ENCODE peak calls at places on chromosomes 5 and 9, in ten cellular contexts. N is left ventricle myocardium inferior, B is cardiac muscle cell, S is A549, P is neural progenitor cell, K is upper lobe of right lung, C is MCF 10A, H is heart left ventricle, I is brain microvascular endothelial cell, L is RWPE1. F is an unnamed sample.

GRCh38 chr5:111855356-111855755 is 98.4 kb upstream of the NREP start:
- DNase-seq in N (no peak), B (peak), S (no peak), P (peak), K (no peak), C (no peak), H (no peak), I (no peak), L (no peak), F (no peak)

GRCh38 chr5:153159611-153160010 is 330.9 kb upstream of the GRIA1 start:
- DNase-seq in N (no peak), B (no peak), S (no peak), P (no peak), K (no peak), C (peak), H (no peak), I (peak), L (peak), F (no peak)

GRCh38 chr9:109277451-109277850 is 43.4 kb downstream of the EPB41L4B start:
- DNase-seq in N (peak), B (no peak), S (no peak), P (no peak), K (no peak), C (no peak), H (no peak), I (no peak), L (peak), F (no peak)

GRCh38 chr5:9350301-9350797 is 195.5 kb downstream of the SEMA5A start:
- DNase-seq in N (no peak), B (no peak), S (no peak), P (no peak), K (no peak), C (peak), H (no peak), I (no peak), L (no peak), F (no peak)

GRCh38 chr9:120715331-120715924 is 1.2 kb upstream of the MEGF9 start:
- DNase-seq in N (peak), B (no peak), S (peak), P (peak), K (no peak), C (no peak), H (no peak), I (peak), L (no peak), F (no peak)

GRCh38 chr5:169906745-169907649 is 73.3 kb downstream of the INSYN2B start:
- DNase-seq in N (no peak), B (no peak), S (no peak), P (no peak), K (no peak), C (no peak), H (no peak), I (no peak), L (no peak), F (no peak)

GRCh38 chr5:15009420-15009819 is 137.8 kb upstream of the ANKH start:
- DNase-seq in N (no peak), B (no peak), S (peak), P (no peak), K (no peak), C (peak), H (no peak), I (peak), L (peak), F (peak)

GRCh38 chr5:148873120-148873519 is 46.7 kb downstream of the ADRB2 start:
- DNase-seq in N (no peak), B (no peak), S (no peak), P (no peak), K (no peak), C (no peak), H (no peak), I (no peak), L (no peak), F (no peak)

GRCh38 chr5:104843822-104844221 is 1281.2 kb upstream of the NUDT12 start:
- DNase-seq in N (no peak), B (no peak), S (no peak), P (no peak), K (no peak), C (no peak), H (no peak), I (no peak), L (no peak), F (no peak)

GRCh38 chr9:75974006-75974766 is 83.7 kb downstream of the PCSK5 start:
- DNase-seq in N (no peak), B (no peak), S (no peak), P (no peak), K (no peak), C (no peak), H (no peak), I (no peak), L (no peak), F (peak)

GRCh38 chr9:133600747-133601146 is 8.4 kb downstream of the FAM163B start:
- DNase-seq in N (no peak), B (no peak), S (no peak), P (no peak), K (no peak), C (no peak), H (no peak), I (no peak), L (no peak), F (no peak)

DNA sequence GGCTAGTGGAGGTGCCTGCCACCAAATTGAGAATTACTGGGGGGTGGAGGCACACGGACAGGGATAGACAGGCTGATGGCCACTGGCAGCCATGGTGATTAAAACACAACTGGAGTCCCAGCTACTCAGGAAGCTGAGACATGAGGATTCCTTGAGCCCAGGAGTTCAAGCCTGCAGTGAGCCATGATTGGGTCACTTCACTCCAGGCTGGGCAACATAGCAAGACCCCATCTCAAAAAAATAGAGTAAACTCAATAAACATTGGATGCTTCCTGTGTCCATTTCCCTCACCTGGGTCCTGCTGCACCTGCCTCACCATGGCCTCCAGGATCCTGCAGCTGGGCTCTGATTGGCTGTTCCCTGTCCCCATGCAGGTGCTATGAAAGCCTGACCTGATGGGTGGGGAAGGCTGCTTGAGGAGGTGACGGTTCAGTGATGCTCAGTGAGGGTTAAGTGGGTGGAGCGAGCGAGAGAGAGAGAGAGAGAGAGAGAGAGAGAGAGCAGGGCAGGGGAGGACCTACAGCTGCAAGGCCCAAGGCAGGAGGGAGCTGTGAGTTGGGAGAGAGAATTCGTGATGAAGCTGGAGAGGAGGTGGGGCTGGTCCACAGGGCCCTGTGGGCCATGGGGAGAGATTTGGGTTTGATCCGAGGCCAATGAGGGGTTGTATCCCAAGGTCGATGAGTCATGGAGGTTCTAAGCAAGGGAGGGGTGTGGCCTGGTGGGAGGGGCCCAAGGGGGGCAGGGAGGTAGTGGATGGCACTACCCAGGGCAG is 36.7 kb upstream of the FUBP3 start:
- DNase-seq in N (no peak), B (no peak), S (peak), P (no peak), K (no peak), C (peak), H (no peak), I (no peak), L (peak), F (no peak)
- TF ChIP-seq CTCF in N (no peak), B (no peak), S (no peak), P (no peak), K (no peak), C (no peak), H (no peak), I (no peak), L (no peak), F (no peak)

GRCh38 chr5:126101901-126102300 is 321.3 kb upstream of the GRAMD2B start:
- DNase-seq in N (no peak), B (no peak), S (no peak), P (no peak), K (no peak), C (no peak), H (no peak), I (no peak), L (no peak), F (peak)

GRCh38 chr5:126103050-126103449 is 320.2 kb upstream of the GRAMD2B start:
- DNase-seq in N (no peak), B (no peak), S (no peak), P (no peak), K (no peak), C (no peak), H (no peak), I (no peak), L (no peak), F (no peak)

GRCh38 chr5:126099077-126099476 is 324.1 kb upstream of the GRAMD2B start:
- DNase-seq in N (no peak), B (no peak), S (no peak), P (no peak), K (no peak), C (no peak), H (no peak), I (no peak), L (no peak), F (no peak)

GRCh38 chr5:126098330-126099017 is 324.7 kb upstream of the GRAMD2B start:
- DNase-seq in N (no peak), B (no peak), S (no peak), P (no peak), K (no peak), C (no peak), H (no peak), I (peak), L (no peak), F (no peak)

GRCh38 chr5:126100767-126101166 is 322.4 kb upstream of the GRAMD2B start:
- DNase-seq in N (no peak), B (peak), S (peak), P (peak), K (no peak), C (no peak), H (no peak), I (no peak), L (no peak), F (no peak)
- TF ChIP-seq CTCF in N (peak), B (peak), S (peak), P (peak), K (peak), C (no peak), H (peak), I (peak), L (no peak), F (no peak)

DNA sequence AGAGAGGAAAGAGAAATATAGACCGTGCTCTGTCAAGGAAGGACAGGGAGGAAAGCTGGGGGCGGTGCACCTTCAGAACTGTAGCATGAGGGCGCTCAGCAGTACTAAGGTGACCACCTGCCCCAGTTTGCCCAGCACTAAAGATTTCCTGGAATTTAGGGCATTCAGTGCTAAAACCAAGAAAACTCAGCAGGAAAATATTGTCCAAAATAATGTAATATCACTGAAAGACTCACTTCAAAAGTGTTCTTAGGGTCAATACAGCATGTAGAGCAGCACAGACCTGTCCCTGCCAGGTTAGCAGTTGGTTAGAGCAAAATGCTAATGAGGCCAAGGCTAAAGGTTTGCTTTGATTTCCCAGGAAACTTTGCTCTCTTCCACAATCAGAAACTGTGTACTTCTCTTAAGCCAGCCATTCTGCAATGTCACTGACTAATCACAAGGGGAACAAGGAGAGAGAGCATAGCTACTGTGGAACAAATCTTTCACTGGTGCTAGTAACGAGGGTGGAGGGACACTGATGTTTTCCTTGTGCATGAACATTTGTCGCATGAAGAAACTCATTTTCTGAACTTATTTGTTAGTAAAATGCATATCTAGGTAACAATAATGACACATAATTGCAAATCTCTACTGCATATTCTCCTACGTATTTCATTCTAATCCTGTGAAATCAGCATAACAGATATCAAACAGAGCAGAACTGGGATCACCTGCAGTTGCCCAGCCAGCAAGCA is 53.0 kb upstream of the GRAMD2B start:
- DNase-seq in N (no peak), B (peak), S (no peak), P (no peak), K (no peak), C (peak), H (no peak), I (no peak), L (no peak), F (peak)
- TF ChIP-seq CTCF in N (peak), B (peak), S (no peak), P (no peak), K (no peak), C (no peak), H (peak), I (peak), L (no peak), F (peak)

GRCh38 chr5:60883229-60883628 is 39.2 kb upstream of the ELOVL7 start:
- DNase-seq in N (no peak), B (no peak), S (peak), P (no peak), K (no peak), C (peak), H (no peak), I (peak), L (peak), F (peak)
- TF ChIP-seq CTCF in N (peak), B (peak), S (peak), P (peak), K (peak), C (peak), H (peak), I (peak), L (peak), F (no peak)

GRCh38 chr9:4050686-4051315 is 249.1 kb downstream of the GLIS3 start:
- DNase-seq in N (no peak), B (no peak), S (no peak), P (peak), K (no peak), C (no peak), H (no peak), I (no peak), L (no peak), F (no peak)

GRCh38 chr9:4045556-4045955 is 254.3 kb downstream of the GLIS3 start:
- DNase-seq in N (no peak), B (no peak), S (no peak), P (no peak), K (no peak), C (no peak), H (no peak), I (no peak), L (no peak), F (no peak)

GRCh38 chr9:4042966-4043365 is 256.9 kb downstream of the GLIS3 start:
- DNase-seq in N (no peak), B (no peak), S (no peak), P (peak), K (no peak), C (no peak), H (no peak), I (no peak), L (no peak), F (no peak)

DNA sequence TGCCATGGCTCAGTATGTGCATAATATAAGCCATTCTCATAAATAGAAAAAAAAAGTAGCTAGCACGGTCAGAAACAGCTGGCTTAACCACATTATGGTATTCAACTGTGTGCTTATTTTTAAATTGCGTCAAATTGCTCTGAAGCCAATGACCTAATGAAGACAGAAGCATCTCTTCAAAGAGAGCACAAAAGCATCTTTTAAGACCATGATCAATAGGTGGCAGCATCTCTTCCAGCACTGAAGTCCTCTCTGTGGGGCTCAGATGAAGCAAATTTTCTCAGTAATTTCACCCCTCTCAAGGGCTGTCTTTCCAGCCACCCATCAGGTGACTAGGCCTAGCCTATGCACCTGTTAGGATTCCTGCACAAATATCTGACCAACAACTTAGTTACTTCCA is 251.4 kb downstream of the GLIS3 start:
- DNase-seq in N (no peak), B (no peak), S (peak), P (peak), K (no peak), C (peak), H (no peak), I (peak), L (no peak), F (peak)
- TF ChIP-seq CTCF in N (peak), B (peak), S (peak), P (peak), K (peak), C (peak), H (peak), I (peak), L (no peak), F (peak)

GRCh38 chr9:95907794-95908193 is 32.3 kb downstream of the ERCC6L2 start:
- DNase-seq in N (no peak), B (no peak), S (no peak), P (peak), K (no peak), C (no peak), H (no peak), I (no peak), L (no peak), F (no peak)
- TF ChIP-seq CTCF in N (peak), B (no peak), S (peak), P (peak), K (peak), C (peak), H (no peak), I (peak), L (peak), F (no peak)

GRCh38 chr5:155700333-155700732 is 626.6 kb upstream of the SGCD start:
- DNase-seq in N (no peak), B (peak), S (no peak), P (peak), K (no peak), C (peak), H (no peak), I (no peak), L (no peak), F (no peak)

GRCh38 chr5:155697236-155697635 is 629.7 kb upstream of the SGCD start:
- DNase-seq in N (no peak), B (no peak), S (no peak), P (no peak), K (no peak), C (no peak), H (no peak), I (no peak), L (no peak), F (no peak)

DNA sequence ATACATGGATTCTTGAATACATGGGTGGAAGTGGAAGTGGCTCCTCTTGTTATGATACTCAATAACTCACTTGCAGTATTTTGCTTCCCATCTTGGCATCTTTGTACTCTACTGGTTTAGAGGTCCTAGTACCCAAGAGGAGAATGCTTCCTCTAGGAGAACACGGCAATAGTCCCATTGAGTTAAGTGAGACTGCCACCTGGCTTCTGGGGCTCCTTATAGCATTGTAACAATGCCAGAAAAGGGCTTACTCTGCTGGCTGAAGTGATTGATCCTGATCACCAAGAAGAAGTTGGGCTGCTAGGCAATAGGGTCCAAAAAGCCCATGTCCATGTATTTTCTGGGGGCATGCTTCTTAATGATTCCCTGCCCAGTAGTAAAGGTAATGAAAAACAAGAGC is 627.6 kb upstream of the SGCD start:
- DNase-seq in N (no peak), B (peak), S (no peak), P (peak), K (no peak), C (no peak), H (no peak), I (no peak), L (no peak), F (no peak)
- TF ChIP-seq CTCF in N (no peak), B (no peak), S (no peak), P (peak), K (no peak), C (peak), H (no peak), I (no peak), L (no peak), F (no peak)